ENCODE peak calls at places on chromosomes 12 and 14, in five cellular contexts. W is H1, D is HCT116, N is HepG2, U is GM12878. G is an unnamed sample.

GRCh38 chr14:65074449-65075155 is 27.7 kb downstream of the MAX start:
- DNase-seq in W (no peak), N (no peak), U (no peak), D (no peak), G (no peak)

GRCh38 chr12:122473543-122474323 is 27.0 kb downstream of the ZCCHC8 start:
- DNase-seq in U (peak; percentile 26), W (no peak), N (no peak), D (no peak), G (peak; percentile 20)

GRCh38 chr12:14207946-14208612 is 157.4 kb upstream of the ATF7IP start:
- DNase-seq in D (peak; percentile 55), U (no peak), W (no peak), N (peak; percentile 25), G (no peak)

GRCh38 chr12:124829008-124829707 is 34.5 kb downstream of the SCARB1 start:
- DNase-seq in W (no peak), N (peak; percentile 93), D (no peak), U (no peak), G (peak; percentile 52)

GRCh38 chr12:124928912-124929530 is 14.6 kb upstream of the UBC start:
- DNase-seq in W (no peak), N (no peak), U (no peak), D (no peak), G (peak; percentile 56)

GRCh38 chr12:473863-474577 is 14.3 kb downstream of the B4GALNT3 start:
- DNase-seq in W (no peak), N (no peak), D (no peak), U (no peak), G (no peak)

GRCh38 chr14:105092124-105092911 is 27.1 kb upstream of the GPR132 start:
- DNase-seq in U (no peak), N (no peak), W (no peak), D (no peak), G (no peak)

GRCh38 chr12:117148642-117149041 is 41.6 kb downstream of the FBXO21 start:
- DNase-seq in W (no peak), N (no peak), D (no peak), U (no peak), G (peak; percentile 31)

GRCh38 chr12:107670999-107671643 is 14.5 kb upstream of the PWP1 start:
- DNase-seq in W (peak; percentile 43), D (peak; percentile 19), U (no peak), N (peak; percentile 33), G (peak; percentile 53)

GRCh38 chr12:66405395-66405794 is 103.1 kb downstream of the HELB start:
- DNase-seq in N (no peak), U (no peak), D (no peak), W (no peak), G (no peak)

GRCh38 chr12:32612658-32613614 is 66.2 kb upstream of the DNM1L start:
- DNase-seq in N (no peak), D (no peak), W (no peak), U (no peak), G (no peak)

GRCh38 chr12:120539303-120539702 is 5.1 kb downstream of the RNF10 start:
- DNase-seq in U (no peak), N (no peak), D (no peak), W (no peak), G (no peak)

GRCh38 chr12:62254967-62255366 is 5.2 kb upstream of the USP15 start:
- DNase-seq in U (no peak), D (no peak), N (no peak), W (no peak), G (no peak)

GRCh38 chr12:25436206-25436912 is 116.7 kb downstream of the LMNTD1 start:
- DNase-seq in D (peak; percentile 70), U (peak; percentile 20), W (no peak), N (peak; percentile 49), G (peak; percentile 60)

GRCh38 chr12:89040146-89040964 is 311.9 kb downstream of the DUSP6 start:
- DNase-seq in D (no peak), W (no peak), N (no peak), U (no peak), G (peak; percentile 30)

GRCh38 chr14:26056232-26056631 is 541.6 kb downstream of the NOVA1 start:
- DNase-seq in N (no peak), D (no peak), U (no peak), W (no peak), G (no peak)

GRCh38 chr12:31865023-31865422 is 94.2 kb upstream of the RESF1 start:
- DNase-seq in W (no peak), D (no peak), N (no peak), U (no peak), G (no peak)

GRCh38 chr12:12999276-12999958 is 648 bp downstream of the HEBP1 start:
- DNase-seq in N (peak; percentile 36), U (no peak), W (no peak), D (no peak), G (no peak)

GRCh38 chr14:70027785-70028428 is 148.7 kb downstream of the SMOC1 start:
- DNase-seq in D (peak; percentile 10), W (peak; percentile 33), U (no peak), N (peak; percentile 43), G (peak; percentile 60)

GRCh38 chr14:66677780-66678179 is 169.8 kb downstream of the GPHN start:
- DNase-seq in W (no peak), U (no peak), D (no peak), N (no peak), G (no peak)

GRCh38 chr14:24437736-24438067 is 4.9 kb downstream of the SDR39U1 start:
- DNase-seq in W (no peak), D (no peak), N (no peak), U (no peak), G (no peak)

GRCh38 chr12:116924558-116925453 is 14.1 kb downstream of the FBXW8 start:
- DNase-seq in N (peak; percentile 51), U (peak; percentile 58), W (no peak), D (peak; percentile 44), G (peak; percentile 30)

GRCh38 chr14:36973806-36974442 is 198.5 kb downstream of the SLC25A21 start:
- DNase-seq in W (no peak), D (no peak), N (no peak), U (no peak), G (no peak)

GRCh38 chr12:52912711-52913423 is 8.0 kb upstream of the KRT8 start:
- DNase-seq in U (no peak), D (no peak), N (no peak), W (no peak), G (no peak)

GRCh38 chr12:94712852-94713545 is 62.6 kb upstream of the TMCC3 start:
- DNase-seq in W (no peak), U (no peak), D (no peak), N (no peak), G (no peak)

GRCh38 chr14:95146079-95146771 is 11.1 kb downstream of the DICER1 start:
- DNase-seq in D (no peak), N (no peak), W (no peak), U (no peak), G (no peak)

GRCh38 chr12:91576432-91576831 is 393.8 kb upstream of the DCN start:
- DNase-seq in N (no peak), U (no peak), W (no peak), D (no peak), G (no peak)

GRCh38 chr12:46915082-46915481 is 89.3 kb upstream of the SLC38A4 start:
- DNase-seq in U (no peak), W (no peak), D (no peak), N (no peak), G (no peak)

GRCh38 chr14:45251912-45252311 is 1.1 kb downstream of the MIS18BP1 start:
- DNase-seq in U (peak; percentile 67), N (peak; percentile 16), W (no peak), D (no peak), G (no peak)

GRCh38 chr12:69026341-69026740 is 93.4 kb upstream of the CPM start:
- DNase-seq in D (no peak), N (no peak), U (no peak), W (no peak), G (no peak)

GRCh38 chr14:95891742-95892141 is 15.1 kb downstream of the TUNAR start:
- DNase-seq in D (peak; percentile 60), U (no peak), N (no peak), W (no peak), G (no peak)

GRCh38 chr14:87149583-87150354 is 843.2 kb downstream of the GALC start:
- DNase-seq in W (peak; percentile 75), N (no peak), D (no peak), U (no peak), G (no peak)

GRCh38 chr14:105448706-105449111 is 25.9 kb upstream of the CRIP2 start:
- DNase-seq in W (peak; percentile 21), D (no peak), U (no peak), N (peak; percentile 20), G (peak; percentile 70)

GRCh38 chr14:30195946-30196345 is 268.3 kb upstream of the PRKD1 start:
- DNase-seq in N (no peak), U (no peak), W (no peak), D (no peak), G (no peak)
- H3K9ac ChIP-seq in N (no peak overlapping the region), U (no peak overlapping the region), W (no peak overlapping the region), D (no peak overlapping the region), G (no peak overlapping the region)

GRCh38 chr12:2375871-2376270 is 323.1 kb downstream of the CACNA1C start:
- DNase-seq in W (no peak), U (no peak), N (no peak), D (no peak), G (no peak)

GRCh38 chr12:2373307-2373706 is 320.5 kb downstream of the CACNA1C start:
- DNase-seq in D (no peak), U (no peak), N (no peak), W (no peak), G (no peak)

GRCh38 chr12:2378835-2379330 is 326.1 kb downstream of the CACNA1C start:
- DNase-seq in N (no peak), W (no peak), D (no peak), U (peak; percentile 72), G (no peak)

GRCh38 chr12:2374092-2374740 is 321.4 kb downstream of the CACNA1C start:
- DNase-seq in D (no peak), N (no peak), U (no peak), W (no peak), G (no peak)

DNA sequence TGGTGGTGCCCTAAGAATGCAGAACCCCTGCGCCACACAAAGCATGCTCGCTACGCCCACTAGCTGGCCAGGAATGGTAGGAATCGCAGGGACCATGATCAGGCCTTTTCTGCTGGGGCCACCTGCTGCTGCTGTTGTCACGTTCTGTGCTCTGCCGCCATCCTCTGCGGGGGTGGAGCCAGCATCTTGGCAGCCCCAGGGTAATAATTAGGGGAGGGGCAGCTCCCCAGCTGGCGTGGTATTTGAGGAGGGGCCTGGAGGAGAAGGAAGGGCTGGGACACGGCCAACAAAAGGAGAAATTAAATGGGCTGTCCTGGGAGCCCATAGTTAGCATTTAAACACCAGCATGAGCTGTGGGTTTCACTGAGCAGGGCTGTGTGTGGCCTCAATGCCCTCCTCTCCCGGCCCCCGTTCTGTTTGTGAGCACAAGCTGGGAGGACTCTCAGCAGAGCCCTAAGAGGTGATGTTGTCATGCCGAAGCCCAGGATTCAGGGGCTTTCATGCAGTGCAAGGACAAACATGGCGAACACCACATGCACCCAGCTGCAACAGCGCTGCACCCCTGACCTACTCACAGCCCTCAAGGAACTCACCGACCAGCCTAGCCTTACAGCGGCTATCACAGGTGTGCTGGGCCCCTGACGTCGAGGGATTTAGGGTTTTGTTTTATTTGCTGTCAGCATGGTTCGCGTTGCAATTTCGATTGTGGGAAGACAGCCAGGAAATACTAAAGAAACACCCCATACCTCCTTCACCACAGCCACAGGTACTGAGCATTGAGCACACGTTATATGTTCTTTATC is 324.3 kb downstream of the CACNA1C start:
- DNase-seq in U (no peak), W (peak; percentile 29), D (no peak), N (no peak), G (no peak)
- TF ChIP-seq SRF in U (no peak), W (no peak), D (no peak), N (no peak), G (no peak)

GRCh38 chr12:131388164-131388795 is 322.6 kb upstream of the SFSWAP start:
- DNase-seq in U (no peak), W (no peak), D (no peak), N (no peak), G (no peak)
- H3K36me3 ChIP-seq in U (no peaks in the 10 kb centered on the region), W (no peaks in the 10 kb centered on the region), D (no peaks in the 10 kb centered on the region), N (no peaks in the 10 kb centered on the region), G (no peaks in the 10 kb centered on the region)

GRCh38 chr14:93954900-93955891 is 21.2 kb downstream of the ASB2 start:
- DNase-seq in N (no peak), U (no peak), D (no peak), W (no peak), G (no peak)
- H3K9ac ChIP-seq in N (peak overlapping the region; percentile 55), U (peak overlapping the region; percentile 80), D (no peak overlapping the region), W (no peak overlapping the region), G (no peak overlapping the region)

G was measured in K562.